ENCODE peak calls at places on chromosomes 12 and 14, in seven cellular contexts. T, N, A, G, K, P and H are unnamed samples.

GRCh38 chr14:100129161-100129589 is 30.3 kb downstream of the DEGS2 start:
- DNase-seq in T (peak; percentile 87), N (peak; percentile 36), A (no peak), G (no peak), K (no peak), P (no peak), H (no peak)

GRCh38 chr14:50021261-50021660 is 95.1 kb downstream of the VCPKMT start:
- DNase-seq in T (no peak), N (no peak), A (no peak), G (no peak), K (peak; percentile 77), P (no peak), H (no peak)

GRCh38 chr12:9625019-9625418 is 17.3 kb upstream of the KLRB1 start:
- DNase-seq in T (no peak), N (no peak), A (no peak), G (no peak), K (no peak), P (no peak), H (no peak)

GRCh38 chr14:103846008-103846568 is 1.3 kb downstream of the PPP1R13B start:
- DNase-seq in T (no peak), N (no peak), A (no peak), G (no peak), K (no peak), P (no peak), H (no peak)

GRCh38 chr12:57272337-57273151 is 21.6 kb upstream of the STAC3 start:
- DNase-seq in T (peak; percentile 60), N (no peak), A (no peak), G (no peak), K (no peak), P (no peak), H (no peak)

GRCh38 chr12:113609692-113610469 is 138.2 kb upstream of the LHX5 start:
- DNase-seq in T (no peak), N (no peak), A (peak; percentile 98), G (no peak), K (no peak), P (peak; percentile 81), H (no peak)

GRCh38 chr14:98172243-98172778 is 1099.7 kb downstream of the BCL11B start:
- DNase-seq in T (no peak), N (no peak), A (no peak), G (no peak), K (peak; percentile 63), P (no peak), H (no peak)

GRCh38 chr12:41223600-41223999 is 35.5 kb downstream of the PDZRN4 start:
- DNase-seq in T (no peak), N (no peak), A (no peak), G (no peak), K (no peak), P (no peak), H (no peak)

GRCh38 chr14:88129306-88130056 is 124.5 kb downstream of the GPR65 start:
- DNase-seq in T (peak; percentile 95), N (peak; percentile 77), A (no peak), G (no peak), K (no peak), P (peak; percentile 28), H (no peak)

GRCh38 chr14:77347746-77348145 is 26.9 kb downstream of the GSTZ1 start:
- DNase-seq in T (no peak), N (no peak), A (no peak), G (no peak), K (no peak), P (no peak), H (no peak)

GRCh38 chr12:106135781-106136180 is 3.0 kb downstream of the NUAK1 start:
- DNase-seq in T (peak; percentile 88), N (peak; percentile 79), A (peak; percentile 26), G (no peak), K (no peak), P (no peak), H (no peak)

GRCh38 chr12:30755395-30755762 is 628 bp upstream of the CAPRIN2 start:
- DNase-seq in T (no peak), N (no peak), A (no peak), G (no peak), K (no peak), P (no peak), H (no peak)

GRCh38 chr12:30753233-30753632 is 1.5 kb downstream of the CAPRIN2 start:
- DNase-seq in T (peak; percentile 67), N (peak; percentile 43), A (peak; percentile 60), G (no peak), K (peak; percentile 51), P (peak; percentile 68), H (peak; percentile 60)

GRCh38 chr12:30754750-30755394 is at the start of gene CAPRIN2:
- DNase-seq in T (peak; percentile 98), N (peak; percentile 91), A (peak; percentile 98), G (peak; percentile 89), K (peak; percentile 98), P (peak; percentile 97), H (peak; percentile 94)

GRCh38 chr12:30754383-30754749 is 385 bp downstream of the CAPRIN2 start:
- DNase-seq in T (no peak), N (no peak), A (no peak), G (no peak), K (no peak), P (no peak), H (no peak)

GRCh38 chr12:30753761-30754382 is 879 bp downstream of the CAPRIN2 start:
- DNase-seq in T (peak; percentile 62), N (peak; percentile 12), A (peak; percentile 2), G (no peak), K (peak; percentile 43), P (peak; percentile 49), H (peak; percentile 44)
- H3K4me1 ChIP-seq in T (peaks cover 46% of the 10 kb centered on the region), N (peaks cover 43% of the 10 kb centered on the region), A (peaks cover 14% of the 10 kb centered on the region), G (peaks cover 21% of the 10 kb centered on the region), K (peaks cover 18% of the 10 kb centered on the region), P (peaks cover 37% of the 10 kb centered on the region), H (peaks cover 25% of the 10 kb centered on the region)

DNA sequence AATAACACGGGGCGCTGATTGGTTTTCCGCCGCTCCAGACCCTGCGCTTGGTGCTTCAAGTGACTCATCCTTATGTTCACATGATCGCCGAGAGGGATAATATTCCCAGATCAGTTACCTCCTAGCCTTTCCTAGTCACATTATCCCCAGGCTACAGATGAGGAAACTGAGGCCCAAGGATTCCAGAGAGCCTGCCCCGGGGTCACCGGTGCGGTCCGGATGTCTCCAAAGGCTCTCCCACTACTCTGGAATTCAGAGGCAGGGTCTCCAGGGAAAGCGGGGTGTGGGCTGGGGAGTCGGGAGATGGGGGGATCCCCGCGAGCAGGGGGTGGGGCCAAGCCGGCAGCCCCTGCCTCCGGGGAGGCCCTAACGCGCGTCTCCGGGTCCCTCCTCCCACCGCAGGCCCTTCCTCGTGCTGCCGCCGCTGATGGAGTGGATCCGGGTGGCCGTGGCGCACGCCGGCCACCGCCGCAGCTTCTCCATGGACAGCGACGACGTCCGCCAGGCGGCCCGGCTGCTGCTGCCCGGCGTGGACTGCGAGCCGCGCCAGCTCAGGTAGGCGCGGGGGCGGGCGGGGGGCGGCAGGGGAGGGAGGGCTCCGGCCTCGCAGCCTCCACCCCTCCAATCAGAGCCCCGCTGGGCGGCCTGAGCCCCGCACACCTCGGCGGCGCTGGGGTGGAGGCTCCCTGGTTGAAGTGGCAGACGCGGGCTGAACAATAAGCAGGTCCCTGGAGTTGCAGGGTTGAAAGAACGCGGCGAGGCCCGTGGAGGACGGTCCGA is 104.7 kb upstream of the PWP1 start:
- DNase-seq in T (peak; percentile 38), N (no peak), A (peak; percentile 57), G (no peak), K (no peak), P (peak; percentile 70), H (no peak)
- TF ChIP-seq EZH2phosphoT487 in T (no peak), N (no peak), A (peak; percentile 49), G (no peak), K (no peak), P (no peak), H (no peak)

DNA sequence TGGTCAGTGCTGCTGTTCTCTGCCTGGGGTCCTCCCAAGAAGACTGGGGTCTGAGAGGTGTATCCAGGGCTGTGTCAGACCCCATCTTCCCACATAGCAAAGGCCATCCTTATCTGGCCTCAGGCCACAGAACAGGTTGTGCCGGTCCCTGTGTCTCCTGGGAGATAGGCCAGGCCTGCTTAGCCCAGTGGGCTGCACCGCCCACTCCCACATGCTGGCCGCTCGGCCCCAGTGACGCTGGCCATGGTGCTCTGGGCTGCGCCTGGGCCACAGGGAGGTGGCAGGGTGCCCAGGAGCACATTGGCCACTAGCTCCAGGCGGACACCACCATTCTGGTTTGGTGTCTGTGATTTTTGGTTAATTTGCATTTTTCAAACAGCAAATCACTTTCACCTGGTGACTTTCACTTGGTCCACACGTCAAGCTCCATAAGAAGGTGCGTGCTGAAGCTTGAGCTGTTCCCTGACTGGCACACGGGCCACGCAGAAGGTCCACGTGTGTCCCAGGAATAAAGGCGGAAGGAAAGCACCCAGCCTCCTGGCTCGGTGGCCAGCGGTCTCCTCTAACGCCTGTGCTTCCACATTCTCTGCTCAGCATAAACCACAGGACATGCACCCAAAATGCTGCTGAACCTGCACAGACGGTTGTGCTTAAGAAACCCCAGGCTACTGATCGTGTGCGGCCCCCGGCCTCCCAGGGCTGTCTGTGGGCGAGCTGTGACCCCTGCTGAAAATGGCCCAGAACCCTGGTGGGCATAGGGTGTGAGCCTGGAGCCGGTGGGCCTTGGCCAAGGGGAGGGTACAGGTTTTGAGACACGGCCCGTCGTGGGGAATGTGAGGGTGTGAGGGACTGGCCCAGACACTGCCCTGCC is 4.6 kb downstream of the FBRSL1 start:
- DNase-seq in T (no peak), N (peak; percentile 46), A (no peak), G (no peak), K (no peak), P (no peak), H (no peak)
- H3K4me1 ChIP-seq in T (peaks cover 4% of the 10 kb centered on the region), N (peaks cover 31% of the 10 kb centered on the region), A (peaks cover 8% of the 10 kb centered on the region), G (peaks cover 27% of the 10 kb centered on the region), K (no peaks in the 10 kb centered on the region), P (no peaks in the 10 kb centered on the region), H (peaks cover 18% of the 10 kb centered on the region)

DNA sequence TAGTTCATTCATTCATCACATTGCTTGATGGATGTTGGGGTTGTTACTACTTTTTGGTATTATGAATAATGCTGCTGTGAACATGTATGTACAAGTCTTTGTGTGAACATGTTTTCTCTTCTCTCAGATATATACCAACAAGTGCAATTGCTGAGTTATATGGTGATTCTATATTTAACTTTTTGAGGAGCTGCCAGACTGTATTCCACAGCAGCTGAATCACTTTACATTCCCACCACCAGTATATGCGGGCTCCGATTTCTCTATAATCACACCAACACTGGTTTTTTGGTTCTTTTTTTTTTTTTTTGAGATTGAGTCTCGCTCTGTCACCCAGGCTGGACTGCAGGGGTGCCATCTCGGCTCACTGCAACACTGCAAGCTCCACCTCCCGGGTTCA is 22.2 kb upstream of the PLEKHG6 start:
- DNase-seq in T (peak; percentile 70), N (peak; percentile 25), A (no peak), G (no peak), K (peak; percentile 1), P (no peak), H (no peak)
- TF ChIP-seq EZH2phosphoT487 in T (no peak), N (no peak), A (no peak), G (no peak), K (no peak), P (no peak), H (no peak)

GRCh38 chr14:95698287-95698686 is 12.1 kb downstream of the TCL1B start:
- DNase-seq in T (no peak), N (no peak), A (no peak), G (no peak), K (no peak), P (no peak), H (peak; percentile 48)
- H3K4me1 ChIP-seq in T (no peaks in the 10 kb centered on the region), N (no peaks in the 10 kb centered on the region), A (peaks cover 28% of the 10 kb centered on the region), G (peaks cover 4% of the 10 kb centered on the region), K (no peaks in the 10 kb centered on the region), P (peaks cover 37% of the 10 kb centered on the region), H (peaks cover 97% of the 10 kb centered on the region)

GRCh38 chr14:72457641-72458040 is 436.3 kb downstream of the DPF3 start:
- DNase-seq in T (peak; percentile 86), N (peak; percentile 57), A (no peak), G (no peak), K (no peak), P (no peak), H (no peak)
- TF ChIP-seq EZH2phosphoT487 in T (no peak), N (no peak), A (no peak), G (no peak), K (no peak), P (no peak), H (no peak)

GRCh38 chr14:80212025-80212402 is 710 bp upstream of the DIO2 start:
- DNase-seq in T (peak; percentile 76), N (no peak), A (peak; percentile 40), G (no peak), K (peak; percentile 23), P (peak; percentile 18), H (no peak)
- H3K4me1 ChIP-seq in T (peaks cover 39% of the 10 kb centered on the region), N (peaks cover 27% of the 10 kb centered on the region), A (peaks cover 43% of the 10 kb centered on the region), G (no peaks in the 10 kb centered on the region), K (no peaks in the 10 kb centered on the region), P (peaks cover 14% of the 10 kb centered on the region), H (no peaks in the 10 kb centered on the region)